ENCODE peak calls at places on chromosomes 7 and 10, in six cellular contexts. W, X, Y, A, L and Z are unnamed samples.

GRCh38 chr7:141221007-141221612 is 147.2 kb downstream of the TMEM178B start:
- DNase-seq in W (peak), X (no peak), Y (no peak), A (no peak), L (no peak), Z (no peak)

GRCh38 chr7:77454802-77455201 is 38.7 kb upstream of the GSAP start:
- DNase-seq in W (no peak), X (no peak), Y (no peak), A (no peak), L (no peak), Z (no peak)

GRCh38 chr7:91140982-91141381 is 123.3 kb upstream of the FZD1 start:
- DNase-seq in W (peak), X (peak), Y (peak), A (no peak), L (no peak), Z (no peak)

GRCh38 chr10:8035641-8036520 is 18.6 kb upstream of the GATA3 start:
- DNase-seq in W (peak), X (no peak), Y (no peak), A (no peak), L (no peak), Z (no peak)

GRCh38 chr7:90717286-90718060 is 121.4 kb downstream of the CDK14 start:
- DNase-seq in W (no peak), X (no peak), Y (no peak), A (peak), L (no peak), Z (peak)

GRCh38 chr10:132142396-132143161 is 44.2 kb upstream of the DPYSL4 start:
- DNase-seq in W (peak), X (no peak), Y (no peak), A (no peak), L (peak), Z (no peak)

GRCh38 chr7:104967595-104967994 is 46.4 kb upstream of the KMT2E start:
- DNase-seq in W (no peak), X (no peak), Y (no peak), A (no peak), L (no peak), Z (peak)

GRCh38 chr7:135385209-135385608 is 124.7 kb downstream of the CNOT4 start:
- DNase-seq in W (no peak), X (no peak), Y (no peak), A (no peak), L (no peak), Z (peak)

GRCh38 chr7:43196379-43196778 is 83.9 kb downstream of the HECW1 start:
- DNase-seq in W (no peak), X (no peak), Y (no peak), A (no peak), L (no peak), Z (no peak)

GRCh38 chr10:103692421-103693069 is 162.8 kb downstream of the SH3PXD2A start:
- DNase-seq in W (peak), X (no peak), Y (no peak), A (no peak), L (peak), Z (no peak)

GRCh38 chr7:47204709-47205108 is 377.2 kb downstream of the TNS3 start:
- DNase-seq in W (no peak), X (no peak), Y (no peak), A (no peak), L (no peak), Z (no peak)

GRCh38 chr7:277228-277627 is 12.7 kb upstream of the FOXL3 start:
- DNase-seq in W (no peak), X (no peak), Y (no peak), A (no peak), L (no peak), Z (no peak)

GRCh38 chr7:140230862-140231778 is 54.3 kb upstream of the KDM7A start:
- DNase-seq in W (peak), X (no peak), Y (peak), A (peak), L (peak), Z (peak)

GRCh38 chr10:25565570-25565969 is 368.5 kb upstream of the MYO3A start:
- DNase-seq in W (no peak), X (no peak), Y (no peak), A (no peak), L (no peak), Z (no peak)

GRCh38 chr10:131196176-131196885 is 115.2 kb downstream of the TCERG1L start:
- DNase-seq in W (no peak), X (no peak), Y (no peak), A (no peak), L (no peak), Z (no peak)

GRCh38 chr10:124032982-124033886 is 60.2 kb downstream of the CHST15 start:
- DNase-seq in W (no peak), X (no peak), Y (no peak), A (no peak), L (no peak), Z (peak)

GRCh38 chr7:22662490-22663145 is 64.4 kb upstream of the IL6 start:
- DNase-seq in W (no peak), X (no peak), Y (no peak), A (no peak), L (no peak), Z (no peak)
- H3K27ac ChIP-seq in W (no peak), X (no peak), Y (no peak), A (no peak), L (no peak), Z (peak)

GRCh38 chr7:122136639-122137253 is 7.3 kb downstream of the AASS start:
- DNase-seq in W (no peak), X (no peak), Y (no peak), A (no peak), L (no peak), Z (no peak)
- H3K4me3 ChIP-seq in W (peak), X (no peak), Y (peak), A (peak), L (no peak), Z (peak)

DNA sequence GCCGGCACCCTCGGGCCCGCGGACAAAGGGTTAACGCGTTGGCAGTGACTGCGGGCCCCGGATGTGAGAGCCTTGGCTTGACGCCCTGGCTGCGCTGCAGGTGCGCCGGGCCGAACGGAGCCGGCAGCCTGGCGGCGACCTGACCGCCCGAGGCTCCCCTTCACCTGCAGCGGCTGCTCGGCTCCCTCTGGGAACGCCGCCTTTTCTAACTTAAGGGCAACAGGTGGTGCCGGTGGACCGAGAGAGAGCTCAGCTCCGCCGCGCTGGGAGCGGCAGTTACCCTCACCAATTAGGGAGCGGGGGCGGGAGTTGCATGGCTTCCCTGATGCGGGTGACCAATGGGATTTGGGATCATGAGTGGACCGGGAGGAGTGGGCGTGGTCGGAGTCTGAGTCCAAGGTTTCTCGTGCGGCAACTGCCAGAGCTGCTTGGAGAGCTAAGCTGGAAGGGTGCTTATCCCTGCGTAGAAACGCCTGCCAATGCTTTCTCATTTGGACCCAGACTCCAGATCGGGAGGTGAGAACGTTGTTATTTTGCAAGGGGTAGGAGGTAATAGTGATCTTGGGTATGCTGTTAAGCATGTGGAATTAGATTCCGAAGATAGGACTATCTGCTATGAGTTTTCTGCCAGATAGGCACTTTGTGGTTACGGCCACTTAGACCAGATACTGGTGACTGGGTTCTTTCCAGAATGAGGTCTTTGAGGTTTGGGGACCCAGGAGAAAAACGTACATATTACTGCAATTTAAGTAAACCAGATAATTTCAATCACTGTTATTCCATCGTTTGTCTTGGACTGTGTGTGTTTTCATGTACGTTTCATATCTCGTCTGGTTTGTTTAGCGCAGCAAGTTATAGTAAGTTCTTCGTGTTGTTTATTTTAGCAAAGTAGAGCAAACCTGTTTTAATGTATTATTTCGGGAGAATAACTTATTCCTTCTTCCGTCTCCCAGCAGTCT is at the start of gene ARL4A:
- DNase-seq in W (peak), X (peak), Y (peak), A (peak), L (peak), Z (peak)
- TF ChIP-seq CTCF in W (no peak), X (no peak), Y (no peak), A (peak), L (no peak), Z (peak)

DNA sequence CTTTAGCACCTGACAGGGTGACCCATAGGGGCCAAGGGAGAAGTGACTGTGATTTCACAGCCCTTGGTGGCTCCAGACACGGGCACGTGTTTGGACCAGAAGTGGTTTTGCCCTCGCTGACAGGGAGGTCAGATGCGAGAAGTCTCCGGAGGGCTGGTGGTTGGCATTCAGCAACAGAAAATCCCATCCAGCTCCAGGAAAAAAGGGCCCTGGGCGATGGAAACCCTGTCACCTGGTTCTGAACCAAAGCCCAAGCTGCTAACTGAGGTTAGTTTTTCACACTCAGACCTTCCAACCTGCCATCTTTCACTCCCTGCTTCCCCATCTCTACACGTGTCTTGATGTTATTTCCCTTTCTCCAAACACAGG is 272.9 kb downstream of the TRIL start:
- DNase-seq in W (no peak), X (peak), Y (peak), A (no peak), L (no peak), Z (no peak)
- H3K27ac ChIP-seq in W (peak), X (no peak), Y (peak), A (no peak), L (no peak), Z (peak)

DNA sequence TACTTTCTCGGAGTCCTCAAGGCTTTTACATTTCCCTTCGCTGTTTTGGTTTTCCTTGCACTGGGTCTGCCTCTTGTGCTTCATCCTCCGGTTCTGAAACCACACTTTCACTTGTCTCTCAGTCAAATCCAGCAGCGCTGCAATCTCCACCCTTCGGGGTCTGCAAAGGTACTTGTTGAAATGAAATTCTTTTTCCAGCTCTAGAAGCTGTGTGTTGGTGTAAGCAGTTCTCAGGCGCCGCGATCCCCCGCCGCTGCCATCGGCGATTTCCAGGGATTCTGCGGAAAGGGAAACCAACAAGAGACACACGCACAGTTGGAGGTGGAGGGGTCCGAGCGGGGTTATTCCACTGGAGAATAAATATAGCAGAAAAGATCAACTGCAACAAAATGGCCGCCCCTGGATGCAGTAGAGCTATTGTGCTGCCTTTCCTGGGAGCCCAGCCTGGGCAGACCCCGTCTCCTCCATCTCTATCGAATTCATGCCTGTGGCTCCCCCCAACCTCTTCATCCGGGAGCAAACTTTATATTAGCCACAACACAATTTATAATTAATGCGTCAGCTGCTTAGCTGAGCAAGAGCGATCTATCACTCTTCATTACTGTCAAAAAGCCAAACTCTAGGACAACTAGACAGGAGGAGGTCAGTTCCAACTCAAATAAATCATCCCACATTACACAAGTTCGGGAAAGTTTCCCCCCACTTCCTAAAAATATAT is 1.1 kb downstream of the HOXA2 start:
- DNase-seq in W (no peak), X (no peak), Y (no peak), A (no peak), L (no peak), Z (no peak)
- H3K4me3 ChIP-seq in W (peak), X (no peak), Y (no peak), A (no peak), L (no peak), Z (peak)

GRCh38 chr10:51389415-51390342 is 309.7 kb downstream of the CSTF2T start:
- DNase-seq in W (peak), X (peak), Y (no peak), A (peak), L (peak), Z (peak)
- TF ChIP-seq CTCF in W (peak), X (peak), Y (peak), A (peak), L (peak), Z (peak)

GRCh38 chr10:59536151-59536550 is 173.5 kb downstream of the SLC16A9 start:
- DNase-seq in W (no peak), X (no peak), Y (no peak), A (no peak), L (no peak), Z (peak)
- H3K27ac ChIP-seq in W (no peak), X (no peak), Y (peak), A (no peak), L (no peak), Z (peak)

GRCh38 chr10:42753126-42753506 is 29.5 kb upstream of the BMS1 start:
- DNase-seq in W (peak), X (peak), Y (peak), A (no peak), L (peak), Z (peak)
- H3K4me3 ChIP-seq in W (peak), X (no peak), Y (peak), A (no peak), L (peak), Z (peak)

GRCh38 chr7:85191383-85191782 is 4.5 kb upstream of the SEMA3D start:
- DNase-seq in W (peak), X (no peak), Y (no peak), A (no peak), L (no peak), Z (no peak)
- TF ChIP-seq CTCF in W (peak), X (no peak), Y (no peak), A (no peak), L (no peak), Z (peak)